ENCODE peak calls at places on chromosome 10, in five cellular contexts. One of them, this sample, is unnamed.

GRCh38 chr10:62424026-62424425 is 49.9 kb downstream of the ZNF365 start:
- DNase-seq in heart right ventricle: no peak
- DNase-seq in GM20000: no peak
- DNase-seq in nephron progenitor cell: no peak
- DNase-seq in endothelial cell: no peak
- DNase-seq in this sample: no peak

GRCh38 chr10:99329238-99329890 is at the start of gene CNNM1:
- DNase-seq in heart right ventricle: no peak
- DNase-seq in GM20000: peak; percentile 45
- DNase-seq in nephron progenitor cell: peak; percentile 65
- DNase-seq in endothelial cell: peak; percentile 26
- DNase-seq in this sample: no peak

GRCh38 chr10:79202188-79203013 is 133.6 kb downstream of the ZMIZ1 start:
- DNase-seq in heart right ventricle: no peak
- DNase-seq in GM20000: peak; percentile 55
- DNase-seq in nephron progenitor cell: peak; percentile 65
- DNase-seq in endothelial cell: peak; percentile 68
- DNase-seq in this sample: peak; percentile 81

GRCh38 chr10:119742988-119743646 is 17.3 kb downstream of the INPP5F start:
- DNase-seq in heart right ventricle: no peak
- DNase-seq in GM20000: no peak
- DNase-seq in nephron progenitor cell: peak; percentile 22
- DNase-seq in endothelial cell: no peak
- DNase-seq in this sample: no peak

GRCh38 chr10:55410415-55410885 is 609.4 kb upstream of the PCDH15 start:
- DNase-seq in heart right ventricle: peak; percentile 80
- DNase-seq in GM20000: no peak
- DNase-seq in nephron progenitor cell: peak; percentile 31
- DNase-seq in endothelial cell: peak; percentile 38
- DNase-seq in this sample: no peak

GRCh38 chr10:24556746-24557742 is 166.6 kb downstream of the ARHGAP21 start:
- DNase-seq in heart right ventricle: peak; percentile 32
- DNase-seq in GM20000: peak; percentile 57
- DNase-seq in nephron progenitor cell: peak; percentile 51
- DNase-seq in endothelial cell: peak; percentile 36
- DNase-seq in this sample: no peak

GRCh38 chr10:60573342-60573741 is 183.7 kb upstream of the ANK3 start:
- DNase-seq in heart right ventricle: no peak
- DNase-seq in GM20000: no peak
- DNase-seq in nephron progenitor cell: peak; percentile 55
- DNase-seq in endothelial cell: no peak
- DNase-seq in this sample: no peak

GRCh38 chr10:69665457-69666320 is 35.6 kb downstream of the FAM241B start:
- DNase-seq in heart right ventricle: no peak
- DNase-seq in GM20000: no peak
- DNase-seq in nephron progenitor cell: no peak
- DNase-seq in endothelial cell: no peak
- DNase-seq in this sample: no peak

DNA sequence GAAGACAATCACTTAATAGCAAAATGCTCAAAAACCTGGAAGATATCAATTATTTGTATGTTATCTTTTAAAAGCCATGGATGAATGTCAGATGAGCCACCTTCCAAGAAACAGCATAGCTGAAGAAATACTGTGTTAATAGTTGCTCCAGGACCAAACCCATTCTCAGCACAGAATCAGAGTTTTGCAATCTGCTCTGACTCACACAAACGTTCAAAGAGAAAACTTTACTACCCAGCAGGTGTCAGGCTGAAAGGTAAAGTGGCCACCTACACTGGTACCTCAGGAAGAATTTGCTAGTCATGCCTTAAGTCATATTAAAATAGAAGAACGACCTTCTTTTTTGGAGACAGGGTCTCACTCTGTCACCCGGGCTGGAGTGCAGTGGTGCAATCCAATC is 526.5 kb downstream of the PARD3 start:
- DNase-seq in heart right ventricle: no peak
- DNase-seq in GM20000: no peak
- DNase-seq in nephron progenitor cell: no peak
- DNase-seq in endothelial cell: no peak
- DNase-seq in this sample: no peak
- TF ChIP-seq CTCF in heart right ventricle: no peak
- TF ChIP-seq CTCF in GM20000: no peak
- TF ChIP-seq CTCF in nephron progenitor cell: no peak
- TF ChIP-seq CTCF in endothelial cell: no peak
- TF ChIP-seq CTCF in this sample: no peak

GRCh38 chr10:75845538-75845937 is 414.1 kb downstream of the LRMDA start:
- DNase-seq in heart right ventricle: no peak
- DNase-seq in GM20000: no peak
- DNase-seq in nephron progenitor cell: no peak
- DNase-seq in endothelial cell: peak; percentile 12
- DNase-seq in this sample: no peak
- TF ChIP-seq CTCF in heart right ventricle: no peak
- TF ChIP-seq CTCF in GM20000: no peak
- TF ChIP-seq CTCF in nephron progenitor cell: no peak
- TF ChIP-seq CTCF in endothelial cell: no peak
- TF ChIP-seq CTCF in this sample: peak; percentile 36

GRCh38 chr10:47307381-47307780 is 7.4 kb downstream of the GDF10 start:
- DNase-seq in heart right ventricle: no peak
- DNase-seq in GM20000: no peak
- DNase-seq in nephron progenitor cell: no peak
- DNase-seq in endothelial cell: no peak
- DNase-seq in this sample: no peak

GRCh38 chr10:47310090-47310505 is 10.1 kb downstream of the GDF10 start:
- DNase-seq in heart right ventricle: no peak
- DNase-seq in GM20000: no peak
- DNase-seq in nephron progenitor cell: no peak
- DNase-seq in endothelial cell: no peak
- DNase-seq in this sample: no peak

GRCh38 chr10:47308775-47309174 is 8.8 kb downstream of the GDF10 start:
- DNase-seq in heart right ventricle: no peak
- DNase-seq in GM20000: no peak
- DNase-seq in nephron progenitor cell: no peak
- DNase-seq in endothelial cell: no peak
- DNase-seq in this sample: no peak

GRCh38 chr10:47311193-47311899 is 10.9 kb upstream of the GDF2 start:
- DNase-seq in heart right ventricle: no peak
- DNase-seq in GM20000: no peak
- DNase-seq in nephron progenitor cell: no peak
- DNase-seq in endothelial cell: no peak
- DNase-seq in this sample: no peak

GRCh38 chr10:47309403-47310089 is 9.5 kb downstream of the GDF10 start:
- DNase-seq in heart right ventricle: no peak
- DNase-seq in GM20000: no peak
- DNase-seq in nephron progenitor cell: no peak
- DNase-seq in endothelial cell: peak; percentile 39
- DNase-seq in this sample: no peak
- TF ChIP-seq CTCF in heart right ventricle: no peak
- TF ChIP-seq CTCF in GM20000: no peak
- TF ChIP-seq CTCF in nephron progenitor cell: peak; percentile 31
- TF ChIP-seq CTCF in endothelial cell: peak; percentile 78
- TF ChIP-seq CTCF in this sample: peak; percentile 68

GRCh38 chr10:2935647-2936386 is 131.5 kb upstream of the PFKP start:
- DNase-seq in heart right ventricle: no peak
- DNase-seq in GM20000: no peak
- DNase-seq in nephron progenitor cell: no peak
- DNase-seq in endothelial cell: no peak
- DNase-seq in this sample: no peak

GRCh38 chr10:2942937-2943336 is 124.4 kb upstream of the PFKP start:
- DNase-seq in heart right ventricle: no peak
- DNase-seq in GM20000: no peak
- DNase-seq in nephron progenitor cell: no peak
- DNase-seq in endothelial cell: no peak
- DNase-seq in this sample: no peak

GRCh38 chr10:2933924-2934323 is 133.4 kb upstream of the PFKP start:
- DNase-seq in heart right ventricle: no peak
- DNase-seq in GM20000: no peak
- DNase-seq in nephron progenitor cell: no peak
- DNase-seq in endothelial cell: no peak
- DNase-seq in this sample: no peak

GRCh38 chr10:2936816-2937215 is 130.5 kb upstream of the PFKP start:
- DNase-seq in heart right ventricle: no peak
- DNase-seq in GM20000: no peak
- DNase-seq in nephron progenitor cell: no peak
- DNase-seq in endothelial cell: no peak
- DNase-seq in this sample: no peak

DNA sequence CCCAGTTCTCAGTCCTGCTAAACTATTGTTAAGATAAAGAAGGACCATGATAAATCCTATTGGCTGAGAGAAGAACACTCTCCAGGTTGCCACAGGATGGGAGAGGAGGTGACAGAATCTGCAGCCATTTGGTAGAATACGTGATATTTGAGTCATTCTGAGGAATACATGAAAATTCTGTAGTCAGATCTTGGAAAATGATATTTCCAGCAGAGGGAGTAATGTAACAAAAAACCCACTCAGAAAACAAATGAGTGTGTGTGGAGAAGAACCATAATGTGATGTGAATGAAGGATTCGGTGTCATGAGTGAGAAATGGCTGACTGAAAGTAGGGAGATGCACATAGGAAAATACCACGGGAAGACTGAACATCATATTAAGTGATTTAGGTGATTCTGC is 128.5 kb upstream of the PFKP start:
- DNase-seq in heart right ventricle: no peak
- DNase-seq in GM20000: no peak
- DNase-seq in nephron progenitor cell: no peak
- DNase-seq in endothelial cell: no peak
- DNase-seq in this sample: no peak
- TF ChIP-seq CTCF in heart right ventricle: no peak
- TF ChIP-seq CTCF in GM20000: no peak
- TF ChIP-seq CTCF in nephron progenitor cell: no peak
- TF ChIP-seq CTCF in endothelial cell: no peak
- TF ChIP-seq CTCF in this sample: peak; percentile 77

GRCh38 chr10:102781921-102782542 is 38.3 kb downstream of the WBP1L start:
- DNase-seq in heart right ventricle: no peak
- DNase-seq in GM20000: no peak
- DNase-seq in nephron progenitor cell: no peak
- DNase-seq in endothelial cell: no peak
- DNase-seq in this sample: no peak

GRCh38 chr10:102782698-102783540 is 39.2 kb downstream of the WBP1L start:
- DNase-seq in heart right ventricle: peak; percentile 72
- DNase-seq in GM20000: no peak
- DNase-seq in nephron progenitor cell: no peak
- DNase-seq in endothelial cell: no peak
- DNase-seq in this sample: no peak

GRCh38 chr10:102783541-102783930 is 39.8 kb downstream of the WBP1L start:
- DNase-seq in heart right ventricle: no peak
- DNase-seq in GM20000: no peak
- DNase-seq in nephron progenitor cell: no peak
- DNase-seq in endothelial cell: no peak
- DNase-seq in this sample: no peak

GRCh38 chr10:102781089-102781920 is 37.6 kb downstream of the WBP1L start:
- DNase-seq in heart right ventricle: peak; percentile 56
- DNase-seq in GM20000: no peak
- DNase-seq in nephron progenitor cell: no peak
- DNase-seq in endothelial cell: no peak
- DNase-seq in this sample: no peak

GRCh38 chr10:102785818-102786217 is 42.1 kb downstream of the WBP1L start:
- DNase-seq in heart right ventricle: peak; percentile 59
- DNase-seq in GM20000: no peak
- DNase-seq in nephron progenitor cell: no peak
- DNase-seq in endothelial cell: no peak
- DNase-seq in this sample: no peak
- TF ChIP-seq CTCF in heart right ventricle: no peak
- TF ChIP-seq CTCF in GM20000: no peak
- TF ChIP-seq CTCF in nephron progenitor cell: no peak
- TF ChIP-seq CTCF in endothelial cell: no peak
- TF ChIP-seq CTCF in this sample: no peak

GRCh38 chr10:100508691-100509150 is 10.9 kb downstream of the SEC31B start:
- DNase-seq in heart right ventricle: no peak
- DNase-seq in GM20000: peak; percentile 65
- DNase-seq in nephron progenitor cell: peak; percentile 23
- DNase-seq in endothelial cell: peak; percentile 48
- DNase-seq in this sample: no peak
- TF ChIP-seq CTCF in heart right ventricle: no peak
- TF ChIP-seq CTCF in GM20000: peak; percentile 54
- TF ChIP-seq CTCF in nephron progenitor cell: peak; percentile 51
- TF ChIP-seq CTCF in endothelial cell: peak; percentile 46
- TF ChIP-seq CTCF in this sample: peak; percentile 86

This sample was measured in chondrocyte.